ENCODE peak calls at places on chromosome 5, in five cellular contexts. R is Ammon's horn; P is Calu3; E is stimulated activated CD8-positive, alpha-beta memory T cell treated with anti-CD3 and anti-CD28 coated beads, Interleukin-7, amount 100 ng/mL, for 4 hours; T is PC-3. X is an unnamed sample.

GRCh38 chr5:67283275-67283987 is 86.8 kb upstream of the CD180 start:
- DNase-seq in R (peak), P (no peak), E (no peak), T (no peak), X (no peak)

GRCh38 chr5:98424681-98425454 is 348.6 kb upstream of the RGMB start:
- DNase-seq in R (no peak), T (no peak), P (no peak), E (no peak), X (no peak)

GRCh38 chr5:120457839-120458507 is 6.1 kb upstream of the PRR16 start:
- DNase-seq in R (peak), E (no peak), P (peak), T (peak), X (peak)

GRCh38 chr5:43514471-43514815 is 505 bp downstream of the C5orf34 start:
- DNase-seq in E (no peak), R (peak), P (no peak), T (peak), X (no peak)

GRCh38 chr5:147578228-147579024 is 68.6 kb upstream of the DPYSL3 start:
- DNase-seq in P (peak), E (no peak), T (peak), R (peak), X (no peak)

GRCh38 chr5:113574417-113574816 is 60.9 kb downstream of the YTHDC2 start:
- DNase-seq in T (peak), R (no peak), P (peak), E (no peak), X (no peak)

GRCh38 chr5:39014544-39014943 is 59.7 kb downstream of the RICTOR start:
- DNase-seq in E (no peak), P (no peak), T (no peak), R (no peak), X (no peak)

GRCh38 chr5:14595189-14595588 is 13.6 kb downstream of the OTULINL start:
- DNase-seq in P (no peak), R (peak), E (no peak), T (no peak), X (no peak)

GRCh38 chr5:128736567-128736966 is 198.5 kb upstream of the FBN2 start:
- DNase-seq in R (peak), T (peak), E (no peak), P (peak), X (no peak)

GRCh38 chr5:2149196-2149541 is 266.4 kb upstream of the IRX4 start:
- DNase-seq in R (no peak), E (no peak), T (peak), P (peak), X (no peak)

GRCh38 chr5:35003018-35003957 is 44.5 kb downstream of the AGXT2 start:
- DNase-seq in R (peak), E (peak), P (peak), T (peak), X (peak)

GRCh38 chr5:155746340-155747038 is 580.5 kb upstream of the SGCD start:
- DNase-seq in T (no peak), R (no peak), E (no peak), P (no peak), X (no peak)

GRCh38 chr5:170782438-170782837 is 1.1 kb upstream of the GABRP start:
- DNase-seq in T (no peak), E (no peak), R (no peak), P (peak), X (peak)

GRCh38 chr5:83955916-83956315 is 235.3 kb upstream of the HAPLN1 start:
- DNase-seq in R (peak), E (no peak), T (peak), P (no peak), X (no peak)

GRCh38 chr5:87210743-87211142 is 56.9 kb upstream of the RASA1 start:
- DNase-seq in T (peak), E (no peak), R (no peak), P (peak), X (peak)

GRCh38 chr5:1913578-1913977 is 30.9 kb upstream of the IRX4 start:
- DNase-seq in T (no peak), R (no peak), P (no peak), E (no peak), X (no peak)

GRCh38 chr5:52856564-52856963 is 68.8 kb downstream of the ITGA1 start:
- DNase-seq in R (no peak), E (no peak), T (no peak), P (no peak), X (no peak)

GRCh38 chr5:37723147-37723961 is 116.5 kb downstream of the GDNF start:
- DNase-seq in E (no peak), T (peak), R (peak), P (peak), X (no peak)